ENCODE peak calls at places on chromosomes 16 and 17, in six cellular contexts. A, S, B, P, K and G are unnamed samples. For H3K4me1, the result is how much of the 10 kb centered on the place peaks cover.

GRCh38 chr17:63311416-63311937 is 134.6 kb downstream of the CYB561 start:
- DNase-seq in A (no peak), S (no peak), B (no peak), P (no peak), K (no peak), G (no peak)

GRCh38 chr17:32777436-32777835 is 99.5 kb downstream of the MYO1D start:
- DNase-seq in A (no peak), S (no peak), B (no peak), P (no peak), K (no peak), G (no peak)

GRCh38 chr16:25481636-25482035 is 210.1 kb upstream of the HS3ST4 start:
- DNase-seq in A (no peak), S (no peak), B (no peak), P (no peak), K (no peak), G (no peak)

GRCh38 chr17:79600613-79601221 is 10.1 kb downstream of the RBFOX3 start:
- DNase-seq in A (no peak), S (no peak), B (no peak), P (no peak), K (no peak), G (no peak)

GRCh38 chr17:68292689-68293040 is 1.4 kb downstream of the ARSG start:
- DNase-seq in A (no peak), S (no peak), B (no peak), P (no peak), K (no peak), G (no peak)

GRCh38 chr17:49996121-49996494 is 1.1 kb upstream of the DLX3 start:
- DNase-seq in A (no peak), S (no peak), B (no peak), P (no peak), K (no peak), G (no peak)

GRCh38 chr16:74862743-74863244 is 88.2 kb upstream of the FA2H start:
- DNase-seq in A (peak), S (no peak), B (no peak), P (no peak), K (no peak), G (no peak)

GRCh38 chr16:2751577-2752034 is 832 bp upstream of the SRRM2 start:
- DNase-seq in A (no peak), S (no peak), B (no peak), P (peak), K (no peak), G (no peak)

GRCh38 chr16:55042556-55043432 is 112.1 kb downstream of the IRX5 start:
- DNase-seq in A (no peak), S (no peak), B (no peak), P (peak), K (no peak), G (no peak)

GRCh38 chr16:67242138-67242730 is 5.0 kb downstream of the FHOD1 start:
- DNase-seq in A (no peak), S (no peak), B (no peak), P (no peak), K (no peak), G (no peak)

GRCh38 chr16:67243481-67243880 is 3.8 kb downstream of the FHOD1 start:
- DNase-seq in A (no peak), S (peak), B (no peak), P (no peak), K (no peak), G (no peak)

GRCh38 chr16:67238806-67239470 is 8.3 kb downstream of the FHOD1 start:
- DNase-seq in A (no peak), S (no peak), B (no peak), P (no peak), K (no peak), G (no peak)

GRCh38 chr16:67240506-67240905 is 6.8 kb downstream of the FHOD1 start:
- DNase-seq in A (no peak), S (no peak), B (no peak), P (no peak), K (no peak), G (peak)

DNA sequence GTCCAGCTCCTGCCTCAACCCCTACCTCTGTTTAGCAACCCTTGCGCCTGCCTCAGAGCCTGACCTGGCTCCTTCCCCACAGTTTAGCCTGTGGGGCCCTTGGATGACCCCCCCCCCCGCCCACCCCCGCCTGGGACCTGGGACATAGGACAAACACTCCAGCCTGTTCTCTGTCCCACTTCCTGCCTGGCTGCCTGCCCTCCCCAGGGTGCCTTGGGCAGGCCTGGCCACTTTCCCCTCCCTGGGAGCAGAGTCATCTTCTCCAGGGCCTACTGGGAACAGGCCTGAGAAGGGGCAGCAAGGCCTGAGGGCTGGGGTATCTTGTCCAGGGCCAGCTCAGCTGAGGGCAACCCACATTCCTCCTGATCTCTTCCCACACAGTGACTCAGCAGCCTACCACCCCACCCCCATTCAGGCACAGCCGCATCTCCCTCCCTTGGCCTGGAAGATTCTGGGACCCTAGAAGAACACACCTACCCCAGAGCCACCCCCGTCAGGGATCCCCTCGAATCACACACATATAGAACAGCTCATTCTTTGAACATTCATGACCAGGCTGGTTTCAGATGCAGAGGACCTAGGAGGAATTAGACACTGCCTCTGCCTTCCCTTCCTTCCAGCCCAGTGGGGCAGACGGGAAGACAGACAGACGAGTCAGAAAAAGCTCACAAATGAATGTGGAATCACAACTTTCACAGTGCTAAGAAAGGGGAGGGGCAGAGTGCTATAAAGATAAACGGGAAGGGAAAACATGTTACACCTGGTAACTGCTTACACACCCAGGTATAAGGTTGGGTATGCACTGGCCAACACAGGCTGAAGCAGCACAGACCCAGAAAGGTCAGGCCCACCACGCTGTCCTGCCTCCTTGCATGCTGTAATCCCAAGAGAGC is 6.0 kb downstream of the FHOD1 start:
- DNase-seq in A (peak), S (peak), B (no peak), P (no peak), K (peak), G (peak)
- H3K4me1 ChIP-seq in A (half or more), S (under half), B (under half), P (half or more), K (half or more), G (under half)

DNA sequence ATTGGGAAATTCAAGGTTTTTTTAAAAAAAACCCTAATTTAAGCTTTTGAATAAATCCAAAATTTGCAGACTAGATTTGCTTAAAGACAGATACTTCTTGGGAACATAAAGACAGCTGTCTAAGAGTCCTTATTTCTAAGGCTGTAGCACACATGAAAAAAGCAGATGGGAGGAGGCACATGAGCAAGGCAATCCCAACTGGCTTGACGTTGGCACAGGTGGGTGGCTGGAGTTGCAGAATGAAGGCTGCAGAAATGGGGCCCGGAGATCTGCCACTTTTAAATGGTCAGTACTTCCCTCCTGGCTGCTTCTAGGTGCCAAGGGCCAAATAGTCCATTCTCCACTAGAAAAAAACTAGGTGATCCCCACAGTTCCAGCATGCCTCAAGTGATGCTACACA is 4.4 kb downstream of the KIAA0753 start:
- DNase-seq in A (no peak), S (no peak), B (no peak), P (no peak), K (no peak), G (no peak)
- H3K4me1 ChIP-seq in A (under half), S (under half), B (under half), P (under half), K (under half), G (under half)

GRCh38 chr16:70750893-70751467 is 50.0 kb downstream of the VAC14 start:
- DNase-seq in A (peak), S (peak), B (peak), P (peak), K (peak), G (peak)
- H3K4me1 ChIP-seq in A (under half), S (under half), B (half or more), P (half or more), K (half or more), G (under half)

GRCh38 chr17:44499722-44500121 is 3.5 kb downstream of the GPATCH8 start:
- DNase-seq in A (no peak), S (no peak), B (no peak), P (no peak), K (no peak), G (no peak)
- H3K4me1 ChIP-seq in A (under half), S (under half), B (under half), P (under half), K (half or more), G (under half)

GRCh38 chr17:81097134-81097942 is 62.4 kb downstream of the BAIAP2 start:
- DNase-seq in A (peak), S (peak), B (peak), P (peak), K (peak), G (peak)
- H3K4me1 ChIP-seq in A (under half), S (under half), B (under half), P (half or more), K (under half), G (under half)

DNA sequence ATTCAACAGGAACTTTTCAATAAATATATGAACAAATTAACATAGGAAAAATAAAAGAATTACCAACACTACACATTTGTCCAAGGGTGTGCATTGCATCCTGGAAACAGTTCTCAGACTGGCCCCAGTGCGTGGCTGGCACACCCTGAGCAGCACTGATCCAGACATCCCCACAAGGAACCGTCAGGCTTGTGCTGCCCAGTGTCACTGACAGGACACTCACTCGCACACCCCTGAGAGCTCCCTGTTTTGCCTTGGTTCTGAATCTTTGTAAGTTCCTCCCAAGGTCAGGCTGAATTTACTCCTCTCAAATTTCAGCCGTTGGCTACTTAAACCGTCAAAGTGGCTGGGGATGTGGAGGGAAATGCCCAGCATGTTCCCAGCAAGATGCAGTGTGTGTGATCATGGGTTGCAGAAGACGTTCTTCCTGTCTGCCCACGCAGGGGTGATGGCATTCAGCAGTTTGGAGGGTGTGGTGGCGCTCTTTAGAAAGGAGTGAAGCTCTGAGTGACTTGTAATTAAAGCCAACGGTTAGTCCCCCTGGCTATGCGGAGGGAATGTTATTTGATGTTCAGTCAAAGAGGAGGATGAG is 1.7 kb downstream of the MT2A start:
- DNase-seq in A (peak), S (peak), B (no peak), P (peak), K (no peak), G (peak)
- H3K4me1 ChIP-seq in A (half or more), S (under half), B (under half), P (under half), K (half or more), G (under half)

DNA sequence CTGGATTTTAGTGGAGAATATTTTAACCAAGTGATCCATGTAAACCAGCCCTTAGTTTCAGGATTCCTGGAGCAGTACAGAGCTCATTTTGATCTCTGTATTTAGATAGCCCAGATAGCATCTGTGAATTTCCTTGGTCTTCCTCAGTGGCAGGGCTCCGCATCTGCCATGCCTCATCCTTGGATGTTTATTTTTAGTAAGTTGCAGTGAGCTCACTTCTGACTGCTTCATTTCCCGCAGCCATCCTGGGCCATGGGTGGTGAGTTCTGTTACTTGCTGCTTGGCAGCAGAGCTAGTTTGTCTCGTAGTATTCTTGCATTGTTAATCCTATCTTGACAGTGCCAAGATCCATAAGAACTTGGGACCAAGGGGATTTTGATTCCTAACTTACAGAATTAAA is 33.7 kb downstream of the IST1 start:
- DNase-seq in A (peak), S (no peak), B (no peak), P (peak), K (no peak), G (no peak)
- H3K4me1 ChIP-seq in A (under half), S (under half), B (under half), P (half or more), K (half or more), G (under half)